ENCODE peak calls at places on chromosomes 7 and 10, in eight cellular contexts. D is GM23338, H is Panc1, Q is SK-N-SH, G is suprapubic skin, T is transverse colon, R is stomach, K is breast epithelium. X is an unnamed sample.

GRCh38 chr7:43119371-43120069 is 7.1 kb downstream of the HECW1 start:
- DNase-seq in T (no peak), G (no peak), Q (no peak), R (no peak), H (no peak), D (peak), K (no peak), X (no peak)

GRCh38 chr7:514651-515598 is 4.7 kb downstream of the PDGFA start:
- DNase-seq in Q (no peak), T (peak), D (peak), G (no peak), H (no peak), R (peak), K (no peak), X (peak)

GRCh38 chr7:100400041-100400440 is 26.8 kb downstream of the PILRA start:
- DNase-seq in R (no peak), H (no peak), D (no peak), T (no peak), Q (no peak), G (no peak), K (no peak), X (no peak)

GRCh38 chr10:49285232-49285631 is 13.7 kb upstream of the C10orf71 start:
- DNase-seq in T (no peak), K (no peak), H (no peak), D (no peak), G (no peak), Q (no peak), R (peak), X (no peak)

GRCh38 chr10:123043409-123043925 is 34.7 kb downstream of the ACADSB start:
- DNase-seq in H (peak), R (peak), G (no peak), Q (peak), T (peak), K (no peak), D (peak), X (peak)

GRCh38 chr10:75407716-75408511 is 6.3 kb upstream of the ZNF503 start:
- DNase-seq in D (peak), T (peak), K (no peak), R (peak), G (no peak), Q (no peak), H (no peak), X (peak)

GRCh38 chr10:79087721-79088120 is 19.0 kb downstream of the ZMIZ1 start:
- DNase-seq in H (no peak), D (no peak), R (peak), K (no peak), Q (no peak), G (no peak), T (no peak), X (no peak)

GRCh38 chr10:8056378-8056777 is 1.9 kb downstream of the GATA3 start:
- DNase-seq in K (no peak), Q (no peak), T (no peak), D (no peak), R (no peak), H (no peak), G (peak), X (no peak)

GRCh38 chr7:80781146-80781545 is 137.7 kb downstream of the SEMA3C start:
- DNase-seq in H (no peak), Q (no peak), D (no peak), G (no peak), T (no peak), K (no peak), R (no peak), X (no peak)

GRCh38 chr10:103254538-103255325 is 9.0 kb downstream of the RPEL1 start:
- DNase-seq in R (no peak), T (no peak), H (no peak), G (no peak), Q (no peak), D (peak), K (no peak), X (no peak)

GRCh38 chr7:128112781-128113221 is 81.6 kb upstream of the LRRC4 start:
- DNase-seq in R (no peak), T (peak), H (no peak), K (no peak), G (no peak), D (no peak), Q (peak), X (no peak)

GRCh38 chr7:480531-481218 is 39.0 kb downstream of the PDGFA start:
- DNase-seq in R (peak), G (peak), T (no peak), K (peak), H (no peak), D (no peak), Q (peak), X (no peak)

GRCh38 chr7:32214913-32215312 is 144.7 kb upstream of the PDE1C start:
- DNase-seq in D (no peak), R (no peak), T (no peak), G (no peak), H (no peak), K (no peak), Q (no peak), X (no peak)

GRCh38 chr7:94510582-94511456 is 1.2 kb downstream of the CASD1 start:
- DNase-seq in H (no peak), Q (peak), R (peak), G (no peak), D (peak), K (peak), T (no peak), X (peak)

GRCh38 chr7:30717181-30717580 is 34.8 kb upstream of the INMT start:
- DNase-seq in G (peak), T (no peak), Q (no peak), H (peak), K (no peak), R (no peak), D (peak), X (no peak)

GRCh38 chr7:158549176-158549833 is 38.3 kb downstream of the PTPRN2 start:
- DNase-seq in H (no peak), K (no peak), T (no peak), R (peak), D (peak), G (no peak), Q (no peak), X (no peak)

GRCh38 chr7:148862481-148862880 is 21.6 kb downstream of the EZH2 start:
- DNase-seq in D (no peak), H (no peak), Q (no peak), K (no peak), R (no peak), T (no peak), G (no peak), X (no peak)

GRCh38 chr7:45035909-45036308 is 35.9 kb downstream of the CCM2 start:
- DNase-seq in H (no peak), T (no peak), K (no peak), G (no peak), D (no peak), Q (no peak), R (no peak), X (peak)

GRCh38 chr7:91557789-91558396 is 293.7 kb downstream of the FZD1 start:
- DNase-seq in Q (no peak), H (no peak), K (peak), D (no peak), R (no peak), T (no peak), G (no peak), X (peak)

GRCh38 chr10:43689955-43690771 is 41.5 kb upstream of the ZNF32 start:
- DNase-seq in H (no peak), Q (peak), T (peak), R (peak), D (peak), G (peak), K (peak), X (peak)

GRCh38 chr7:92375013-92375412 is 72.3 kb upstream of the GATAD1 start:
- DNase-seq in R (no peak), T (no peak), D (no peak), H (no peak), Q (no peak), K (no peak), G (no peak), X (no peak)

GRCh38 chr7:131235489-131236317 is 92.0 kb upstream of the MKLN1 start:
- DNase-seq in D (no peak), T (peak), Q (peak), R (peak), K (no peak), G (no peak), H (peak), X (no peak)

GRCh38 chr7:22563115-22563514 is 63.1 kb upstream of the STEAP1B start:
- DNase-seq in Q (no peak), H (peak), R (no peak), G (no peak), K (no peak), D (no peak), T (no peak), X (no peak)

GRCh38 chr10:5291501-5292195 is 73.1 kb upstream of the UCN3 start:
- DNase-seq in R (no peak), H (no peak), K (no peak), Q (no peak), D (no peak), T (peak), G (peak), X (no peak)

GRCh38 chr7:46939089-46939488 is 642.8 kb downstream of the TNS3 start:
- DNase-seq in H (no peak), T (no peak), Q (no peak), D (no peak), K (no peak), R (no peak), G (no peak), X (no peak)

GRCh38 chr10:12907651-12908050 is 93.9 kb downstream of the CCDC3 start:
- DNase-seq in T (no peak), G (no peak), D (no peak), R (no peak), H (no peak), Q (no peak), K (no peak), X (no peak)

GRCh38 chr10:80187465-80188409 is 17.6 kb downstream of the ANXA11 start:
- DNase-seq in R (peak), Q (no peak), K (peak), D (no peak), H (no peak), G (no peak), T (peak), X (peak)

GRCh38 chr10:125007436-125007835 is 65.5 kb downstream of the ZRANB1 start:
- DNase-seq in R (no peak), T (no peak), H (no peak), K (no peak), D (no peak), Q (no peak), G (no peak), X (no peak)

GRCh38 chr10:110357252-110357780 is 52.6 kb upstream of the SMNDC1 start:
- DNase-seq in G (no peak), T (peak), R (no peak), D (no peak), H (no peak), K (no peak), Q (no peak), X (no peak)

DNA sequence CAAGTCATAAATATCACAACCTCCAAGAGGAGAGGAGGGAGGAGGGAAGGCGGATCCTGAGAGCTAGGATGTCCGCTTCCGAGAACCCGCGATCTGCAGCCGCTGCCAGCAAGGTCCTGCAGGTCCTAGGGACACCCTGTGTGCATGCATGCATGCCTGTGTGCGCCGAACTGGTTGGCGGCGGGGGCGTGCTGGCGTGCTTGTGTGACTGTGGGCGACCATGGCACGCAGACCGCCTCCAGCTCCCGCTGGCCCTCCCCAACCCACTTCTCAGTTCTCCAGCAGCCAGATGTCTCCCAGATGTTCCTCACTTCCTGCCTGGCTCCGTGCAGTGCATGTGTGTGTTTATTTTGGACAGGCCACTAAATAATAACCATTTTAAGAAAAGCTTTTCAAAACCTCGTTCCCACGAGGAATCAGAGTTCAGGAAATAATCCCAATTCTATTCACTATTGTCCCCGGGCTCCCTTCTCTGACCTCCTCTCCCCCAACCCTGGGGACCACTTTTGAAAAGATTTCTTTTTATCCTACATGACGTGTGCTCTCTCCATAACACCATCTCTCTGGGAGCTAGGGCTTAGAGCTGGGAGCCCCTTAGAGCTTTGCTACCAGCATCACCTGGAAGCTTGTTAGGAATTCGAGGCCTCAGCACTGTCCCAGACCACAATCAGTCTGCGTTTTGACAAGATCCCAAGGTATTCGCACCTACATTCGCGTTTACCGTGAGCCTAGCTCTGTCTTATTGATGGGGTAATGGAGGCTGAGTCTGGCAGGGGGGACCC is 32.5 kb downstream of the UNC5B start:
- DNase-seq in H (no peak), G (no peak), D (no peak), R (peak), Q (peak), K (no peak), T (no peak), X (peak)
- TF ChIP-seq POLR2AphosphoS5 in H (no peak), G (no peak), D (no peak), R (peak), Q (no peak), K (no peak), T (no peak), X (peak)

DNA sequence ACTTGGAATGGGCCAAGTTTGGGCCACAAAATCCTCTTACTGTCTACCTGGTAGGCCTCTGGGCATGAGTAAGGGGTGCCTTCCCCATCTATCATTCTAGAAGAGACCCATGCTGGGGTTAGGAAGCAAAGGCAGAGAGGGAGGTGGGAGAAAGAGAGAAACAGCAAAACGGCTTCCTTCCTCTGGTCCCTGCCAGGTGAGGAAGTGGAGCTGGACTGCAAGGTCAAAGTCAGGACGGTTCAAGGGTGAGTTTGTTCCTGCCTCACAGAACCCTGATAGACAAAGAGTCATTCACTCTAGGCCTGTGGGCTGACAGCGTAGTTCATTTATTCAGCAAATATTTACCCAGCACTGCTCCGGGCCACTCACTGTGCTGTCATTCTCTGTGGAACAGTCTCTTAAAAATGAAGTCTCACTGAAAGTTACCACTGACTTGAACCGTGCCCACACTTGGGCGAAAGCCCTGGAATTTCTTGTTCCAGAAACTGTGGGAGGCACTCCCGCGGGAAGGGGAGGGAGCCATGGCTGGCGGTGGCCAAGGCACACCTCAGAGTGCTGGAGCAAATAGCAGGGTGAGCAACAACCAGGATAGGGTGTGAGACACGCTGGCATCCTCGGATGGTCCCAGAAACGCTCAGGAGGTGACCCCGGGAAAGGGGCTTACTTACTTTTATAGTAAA is 26.2 kb upstream of the ECHDC3 start:
- DNase-seq in Q (no peak), D (no peak), H (no peak), K (peak), T (peak), R (peak), G (no peak), X (peak)
- H3K27ac ChIP-seq in Q (no peak), D (no peak), H (no peak), K (peak), T (peak), R (peak), G (peak), X (peak)

GRCh38 chr7:88432321-88432720 is 125.6 kb upstream of the STEAP4 start:
- DNase-seq in K (no peak), Q (peak), G (no peak), T (no peak), R (no peak), H (no peak), D (no peak), X (no peak)
- TF ChIP-seq POLR2AphosphoS5 in K (no peak), Q (no peak), G (no peak), T (no peak), R (no peak), H (no peak), D (no peak), X (no peak)

DNA sequence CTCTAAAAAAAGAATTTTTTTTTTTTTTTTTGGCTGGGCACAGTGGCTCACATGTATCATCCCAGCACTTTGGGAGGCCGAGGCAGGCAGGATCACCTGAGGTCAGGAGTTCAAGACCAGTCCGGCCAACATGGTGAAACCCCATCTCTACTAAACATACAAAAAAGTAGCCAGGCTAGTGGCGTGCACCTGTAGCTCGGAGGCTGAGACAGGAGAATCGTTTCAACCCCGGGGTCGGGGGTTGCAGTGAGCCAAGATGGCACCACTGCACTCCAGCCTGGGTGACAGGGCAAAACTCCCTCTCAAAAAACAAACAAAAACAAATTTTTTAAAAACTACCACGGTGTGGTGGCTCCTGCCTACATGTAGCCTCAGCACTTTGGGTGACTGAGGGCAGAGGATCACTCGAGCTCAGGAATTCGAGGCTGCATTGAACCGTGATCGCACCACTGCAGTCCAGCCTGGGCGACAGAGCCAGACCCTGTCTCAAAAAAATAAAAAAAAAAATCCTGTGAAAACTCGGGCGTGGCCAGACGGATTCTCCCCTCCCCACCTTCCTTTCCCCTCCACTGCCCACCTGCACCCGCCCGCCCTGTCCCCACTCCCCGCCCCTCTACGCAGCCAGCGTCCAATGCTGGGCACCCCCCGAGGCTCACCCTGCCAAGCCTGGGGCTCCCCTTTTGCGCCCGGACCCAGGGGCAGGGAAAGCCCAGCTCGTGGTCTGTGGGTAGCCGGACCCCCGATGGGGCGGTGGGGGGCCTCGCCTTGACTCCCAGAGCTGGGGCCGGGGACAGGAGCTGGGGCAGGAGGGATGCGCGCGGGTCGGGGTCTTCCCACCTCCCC is 678 bp upstream of the ORAI2 start:
- DNase-seq in R (no peak), D (no peak), K (no peak), G (no peak), T (peak), Q (no peak), H (no peak), X (no peak)
- H3K27ac ChIP-seq in R (peak), D (no peak), K (peak), G (no peak), T (peak), Q (peak), H (peak), X (peak)

DNA sequence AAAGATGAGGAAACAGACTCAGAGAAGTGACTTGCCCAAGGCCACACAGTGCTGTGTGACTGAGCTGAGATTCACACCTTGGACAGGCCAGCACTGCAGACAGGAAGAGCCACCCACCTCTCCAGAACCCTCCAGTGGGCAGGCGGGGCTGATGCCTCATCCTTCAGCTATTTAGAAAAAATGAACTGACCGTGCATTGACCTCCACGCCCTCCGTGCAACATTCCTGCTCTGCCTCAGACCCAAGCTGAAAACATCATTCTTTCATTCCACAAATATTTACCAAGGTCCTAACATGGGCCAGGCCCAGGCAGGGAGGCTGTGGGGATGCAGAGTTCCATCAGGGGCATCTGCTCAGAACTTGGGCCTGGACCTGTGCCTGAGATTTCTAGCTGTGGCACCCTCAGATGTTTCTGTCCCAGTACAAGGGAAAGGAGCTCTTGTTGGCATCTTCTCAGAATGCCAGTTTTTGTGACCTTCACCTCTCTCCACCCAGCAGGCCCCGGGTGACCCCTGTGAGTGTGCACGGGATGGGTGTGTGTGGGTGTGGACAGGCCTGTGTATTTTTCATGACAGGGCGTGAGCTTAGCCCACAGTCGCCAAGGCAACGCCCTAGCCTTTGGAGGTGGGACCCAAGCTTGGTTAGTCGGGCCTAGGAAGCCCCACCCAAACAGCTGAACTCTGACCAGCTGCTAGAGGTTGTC is 6.5 kb downstream of the VSIR start:
- DNase-seq in D (no peak), Q (no peak), K (peak), R (peak), H (peak), T (peak), G (peak), X (no peak)
- TF ChIP-seq POLR2AphosphoS5 in D (no peak), Q (peak), K (peak), R (peak), H (peak), T (peak), G (peak), X (peak)

DNA sequence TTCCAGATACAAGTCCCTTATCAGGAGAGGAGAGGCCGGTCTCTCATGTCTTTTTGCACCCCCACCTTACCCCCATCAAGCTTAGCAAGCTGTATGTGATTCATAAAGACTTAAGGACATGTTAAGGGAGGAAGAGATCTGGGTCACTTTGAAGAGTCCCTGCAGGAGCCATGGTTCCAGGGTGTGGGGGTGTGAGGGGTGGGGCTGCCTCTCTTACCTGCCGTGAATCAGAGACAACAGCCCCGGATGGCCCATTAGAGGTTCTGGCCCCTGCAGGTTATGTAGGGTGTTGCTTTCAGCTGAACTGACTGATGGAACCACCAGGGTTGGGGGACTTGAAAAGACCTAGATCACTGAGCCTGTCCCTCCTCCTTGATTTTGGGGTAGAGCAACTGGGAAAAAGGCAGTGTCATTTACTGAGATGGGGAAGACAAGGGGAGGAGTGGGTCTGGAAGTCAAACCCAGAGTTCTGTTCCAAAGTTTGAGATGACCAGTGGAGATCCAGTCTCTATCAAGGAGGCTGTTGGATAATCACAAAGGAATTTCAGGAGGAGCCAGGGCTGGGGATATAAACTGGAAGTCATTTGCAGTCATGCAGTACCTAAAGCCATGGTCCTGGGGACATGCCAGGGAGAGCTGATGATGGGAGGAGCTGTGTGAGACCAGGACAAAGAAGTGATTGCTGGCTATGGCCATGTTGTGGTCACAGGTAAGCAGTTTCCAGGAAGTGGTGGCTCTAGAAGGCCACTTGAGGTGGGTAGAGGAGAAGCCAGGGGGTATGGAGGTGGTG is 23.1 kb downstream of the ADAMTS14 start:
- DNase-seq in H (no peak), T (no peak), D (no peak), G (no peak), K (no peak), Q (no peak), R (no peak), X (no peak)
- H3K27ac ChIP-seq in H (no peak), T (no peak), D (no peak), G (no peak), K (no peak), Q (peak), R (no peak), X (no peak)

GRCh38 chr10:97400665-97401454 is at the start of gene RRP12:
- DNase-seq in Q (peak), K (peak), H (peak), D (peak), T (peak), G (peak), R (peak), X (peak)
- TF ChIP-seq POLR2AphosphoS5 in Q (peak), K (peak), H (peak), D (peak), T (peak), G (peak), R (peak), X (peak)